ENCODE peak calls at places on chromosomes 11 and 22, in nine cellular contexts. Y, E, N, M, F, V, L, P and H are unnamed samples.

GRCh38 chr11:3885855-3886254 is 30.4 kb downstream of the STIM1 start:
- DNase-seq in Y (no peak), E (peak), N (no peak), M (no peak), F (no peak), V (no peak), L (no peak), P (peak), H (no peak)

GRCh38 chr11:8209208-8209807 is 40.5 kb upstream of the RIC3 start:
- DNase-seq in Y (peak), E (no peak), N (no peak), M (peak), F (no peak), V (peak), L (peak), P (no peak), H (no peak)

GRCh38 chr11:79076526-79077115 is 364.2 kb downstream of the TENM4 start:
- DNase-seq in Y (peak), E (no peak), N (peak), M (peak), F (no peak), V (peak), L (no peak), P (no peak), H (no peak)

GRCh38 chr22:44549021-44549420 is 51.0 kb upstream of the RTL6 start:
- DNase-seq in Y (no peak), E (no peak), N (no peak), M (no peak), F (no peak), V (no peak), L (no peak), P (no peak), H (no peak)

GRCh38 chr22:39478461-39478860 is 21.6 kb downstream of the MGAT3 start:
- DNase-seq in Y (no peak), E (peak), N (no peak), M (peak), F (no peak), V (no peak), L (no peak), P (no peak), H (no peak)

GRCh38 chr22:17606472-17606871 is 22.1 kb downstream of the ATP6V1E1 start:
- DNase-seq in Y (no peak), E (no peak), N (peak), M (no peak), F (no peak), V (no peak), L (no peak), P (peak), H (no peak)

GRCh38 chr11:111541209-111542061 is 915 bp downstream of the LAYN start:
- DNase-seq in Y (peak), E (no peak), N (peak), M (peak), F (peak), V (peak), L (no peak), P (peak), H (peak)

GRCh38 chr11:2772544-2773031 is 72.8 kb upstream of the KCNQ1OT1 start:
- DNase-seq in Y (peak), E (no peak), N (peak), M (peak), F (peak), V (no peak), L (no peak), P (peak), H (peak)

GRCh38 chr22:42757475-42757874 is 36.8 kb upstream of the A4GALT start:
- DNase-seq in Y (no peak), E (no peak), N (peak), M (no peak), F (no peak), V (peak), L (no peak), P (peak), H (no peak)

GRCh38 chr22:50576070-50576469 is 2.2 kb downstream of the CPT1B start:
- DNase-seq in Y (no peak), E (peak), N (peak), M (peak), F (no peak), V (no peak), L (no peak), P (peak), H (no peak)

GRCh38 chr11:457071-457760 is 7.1 kb downstream of the PTDSS2 start:
- DNase-seq in Y (no peak), E (no peak), N (no peak), M (no peak), F (no peak), V (no peak), L (no peak), P (no peak), H (no peak)

GRCh38 chr11:43987384-43988039 is 45.1 kb downstream of the C11orf96 start:
- DNase-seq in Y (peak), E (no peak), N (peak), M (no peak), F (peak), V (no peak), L (no peak), P (peak), H (no peak)

GRCh38 chr11:119727523-119728081 is 1.4 kb downstream of the NECTIN1 start:
- DNase-seq in Y (peak), E (no peak), N (no peak), M (peak), F (peak), V (peak), L (no peak), P (no peak), H (peak)

GRCh38 chr11:57353461-57354251 is 15.5 kb downstream of the P2RX3 start:
- DNase-seq in Y (no peak), E (no peak), N (no peak), M (no peak), F (no peak), V (no peak), L (no peak), P (no peak), H (no peak)

GRCh38 chr11:73152086-73152853 is 10.2 kb upstream of the FCHSD2 start:
- DNase-seq in Y (no peak), E (no peak), N (no peak), M (no peak), F (no peak), V (no peak), L (peak), P (no peak), H (no peak)

GRCh38 chr22:38866399-38867123 is 5.5 kb downstream of the CBX6 start:
- DNase-seq in Y (no peak), E (no peak), N (no peak), M (no peak), F (peak), V (peak), L (no peak), P (no peak), H (no peak)

GRCh38 chr22:17920145-17920605 is 104.2 kb downstream of the MICAL3 start:
- DNase-seq in Y (peak), E (no peak), N (peak), M (no peak), F (peak), V (no peak), L (no peak), P (peak), H (no peak)

GRCh38 chr11:100739636-100740035 is 52.5 kb downstream of the ARHGAP42 start:
- DNase-seq in Y (no peak), E (peak), N (peak), M (no peak), F (no peak), V (no peak), L (no peak), P (peak), H (no peak)

GRCh38 chr11:119377112-119377901 is 4.2 kb downstream of the USP2 start:
- DNase-seq in Y (no peak), E (peak), N (no peak), M (no peak), F (no peak), V (no peak), L (no peak), P (no peak), H (peak)

GRCh38 chr11:129861702-129862107 is 33.7 kb downstream of the NFRKB start:
- DNase-seq in Y (peak), E (peak), N (peak), M (no peak), F (peak), V (no peak), L (no peak), P (peak), H (no peak)

GRCh38 chr22:42364641-42365336 is 67.4 kb downstream of the NFAM1 start:
- DNase-seq in Y (no peak), E (no peak), N (peak), M (no peak), F (no peak), V (no peak), L (no peak), P (peak), H (no peak)

GRCh38 chr11:61345170-61345610 is 12.2 kb downstream of the TKFC start:
- DNase-seq in Y (no peak), E (no peak), N (no peak), M (no peak), F (peak), V (no peak), L (no peak), P (no peak), H (peak)

GRCh38 chr11:64304316-64305072 is 830 bp upstream of the ESRRA start:
- DNase-seq in Y (peak), E (peak), N (peak), M (peak), F (peak), V (peak), L (peak), P (peak), H (peak)

GRCh38 chr22:43534916-43535315 is 123.1 kb downstream of the MPPED1 start:
- DNase-seq in Y (no peak), E (no peak), N (no peak), M (no peak), F (no peak), V (no peak), L (no peak), P (no peak), H (no peak)

GRCh38 chr11:48683226-48683720 is 194.7 kb downstream of the OR4A47 start:
- DNase-seq in Y (no peak), E (no peak), N (no peak), M (no peak), F (no peak), V (no peak), L (no peak), P (no peak), H (no peak)

GRCh38 chr22:50209893-50210292 is 9.1 kb downstream of the SELENOO start:
- DNase-seq in Y (peak), E (peak), N (peak), M (peak), F (peak), V (peak), L (no peak), P (peak), H (peak)

GRCh38 chr22:41862160-41862529 is 29.2 kb downstream of the SREBF2 start:
- DNase-seq in Y (no peak), E (peak), N (peak), M (peak), F (no peak), V (peak), L (peak), P (peak), H (peak)

GRCh38 chr11:22510010-22510409 is 115.6 kb downstream of the FANCF start:
- DNase-seq in Y (no peak), E (no peak), N (no peak), M (no peak), F (no peak), V (no peak), L (no peak), P (no peak), H (no peak)

GRCh38 chr11:127493330-127493729 is 492.8 kb upstream of the KIRREL3 start:
- DNase-seq in Y (no peak), E (no peak), N (peak), M (peak), F (no peak), V (no peak), L (no peak), P (peak), H (no peak)
- TF ChIP-seq CTCF in Y (peak), E (peak), N (peak), M (peak), F (peak), V (peak), L (peak), P (peak), H (peak)

GRCh38 chr11:102266111-102266510 is 51.2 kb upstream of the BIRC3 start:
- DNase-seq in Y (no peak), E (no peak), N (no peak), M (no peak), F (no peak), V (no peak), L (no peak), P (no peak), H (no peak)

GRCh38 chr11:102268985-102269470 is 48.3 kb upstream of the BIRC3 start:
- DNase-seq in Y (no peak), E (no peak), N (no peak), M (no peak), F (no peak), V (no peak), L (no peak), P (no peak), H (no peak)

GRCh38 chr11:102267602-102268001 is 49.7 kb upstream of the BIRC3 start:
- DNase-seq in Y (peak), E (peak), N (peak), M (no peak), F (no peak), V (no peak), L (no peak), P (peak), H (no peak)

GRCh38 chr11:102269927-102270326 is 47.4 kb upstream of the BIRC3 start:
- DNase-seq in Y (no peak), E (peak), N (peak), M (no peak), F (no peak), V (no peak), L (no peak), P (peak), H (no peak)

GRCh38 chr11:102268083-102268984 is 49.0 kb upstream of the BIRC3 start:
- DNase-seq in Y (peak), E (peak), N (peak), M (no peak), F (peak), V (peak), L (peak), P (peak), H (peak)
- TF ChIP-seq CTCF in Y (peak), E (peak), N (peak), M (no peak), F (peak), V (peak), L (peak), P (peak), H (peak)

GRCh38 chr22:32717337-32718240 is 83.9 kb upstream of the TIMP3 start:
- DNase-seq in Y (no peak), E (no peak), N (no peak), M (no peak), F (no peak), V (no peak), L (no peak), P (peak), H (no peak)

GRCh38 chr22:32723632-32724031 is 77.9 kb upstream of the TIMP3 start:
- DNase-seq in Y (peak), E (no peak), N (peak), M (peak), F (peak), V (peak), L (peak), P (peak), H (peak)

GRCh38 chr22:32721328-32722180 is 80.0 kb upstream of the TIMP3 start:
- DNase-seq in Y (no peak), E (no peak), N (no peak), M (no peak), F (no peak), V (no peak), L (no peak), P (no peak), H (no peak)

GRCh38 chr22:32722441-32722840 is 79.1 kb upstream of the TIMP3 start:
- DNase-seq in Y (no peak), E (no peak), N (no peak), M (no peak), F (no peak), V (no peak), L (no peak), P (no peak), H (no peak)

DNA sequence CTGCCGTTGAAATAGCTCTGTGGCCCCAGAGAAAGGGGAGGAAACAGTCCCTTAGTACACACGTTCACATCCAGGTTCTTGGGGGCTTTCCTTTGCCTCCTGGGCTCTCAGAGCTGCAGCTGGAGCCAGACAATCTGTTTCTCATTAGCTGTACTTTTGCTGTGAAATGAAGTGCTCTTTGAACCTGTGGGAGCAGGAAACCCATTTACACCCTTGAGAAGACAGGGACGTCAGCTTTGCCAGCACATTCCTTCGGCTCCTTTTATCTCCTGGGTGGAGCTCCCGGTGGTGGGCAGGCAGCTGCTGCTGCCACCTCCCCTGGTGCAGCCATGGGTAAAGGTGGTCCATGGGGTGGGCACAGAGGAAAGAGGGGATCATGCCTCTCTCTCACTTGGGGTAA is 80.6 kb upstream of the TIMP3 start:
- DNase-seq in Y (no peak), E (no peak), N (peak), M (no peak), F (no peak), V (no peak), L (no peak), P (peak), H (no peak)
- TF ChIP-seq CTCF in Y (no peak), E (no peak), N (no peak), M (no peak), F (no peak), V (no peak), L (no peak), P (no peak), H (no peak)

DNA sequence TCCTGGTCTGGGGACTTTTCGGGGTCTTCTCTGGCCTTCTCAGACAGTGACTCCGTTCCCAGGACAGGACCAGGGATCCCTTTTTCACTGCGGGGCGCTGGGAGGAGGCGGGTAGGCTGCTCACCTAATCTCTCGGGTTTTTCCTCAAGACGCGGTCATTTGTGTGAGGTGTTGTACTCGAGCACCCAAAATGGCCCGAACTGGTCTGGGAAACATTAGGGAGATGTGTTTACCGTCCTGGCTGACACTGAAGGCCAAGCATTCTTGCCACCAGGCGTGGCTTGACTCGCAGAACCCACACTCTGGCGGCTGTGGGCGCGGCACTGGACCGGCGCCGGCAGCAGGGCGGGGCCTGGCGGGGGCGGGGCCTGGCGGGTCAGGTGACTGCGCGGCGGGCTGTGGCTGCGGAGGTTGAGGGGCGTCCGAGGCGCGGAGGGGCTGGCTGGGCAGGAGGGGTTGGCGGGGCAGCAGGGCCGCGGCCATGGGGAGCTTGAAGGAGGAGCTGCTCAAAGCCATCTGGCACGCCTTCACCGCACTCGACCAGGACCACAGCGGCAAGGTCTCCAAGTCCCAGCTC is at the start of gene SWAP70:
- DNase-seq in Y (peak), E (peak), N (peak), M (peak), F (peak), V (peak), L (peak), P (peak), H (peak)
- TF ChIP-seq CTCF in Y (peak), E (no peak), N (peak), M (no peak), F (peak), V (no peak), L (no peak), P (peak), H (no peak)

GRCh38 chr22:19432092-19432844 is at the start of gene MRPL40:
- DNase-seq in Y (peak), E (peak), N (peak), M (peak), F (peak), V (peak), L (peak), P (peak), H (peak)
- TF ChIP-seq CTCF in Y (no peak), E (no peak), N (no peak), M (no peak), F (peak), V (no peak), L (no peak), P (no peak), H (no peak)

DNA sequence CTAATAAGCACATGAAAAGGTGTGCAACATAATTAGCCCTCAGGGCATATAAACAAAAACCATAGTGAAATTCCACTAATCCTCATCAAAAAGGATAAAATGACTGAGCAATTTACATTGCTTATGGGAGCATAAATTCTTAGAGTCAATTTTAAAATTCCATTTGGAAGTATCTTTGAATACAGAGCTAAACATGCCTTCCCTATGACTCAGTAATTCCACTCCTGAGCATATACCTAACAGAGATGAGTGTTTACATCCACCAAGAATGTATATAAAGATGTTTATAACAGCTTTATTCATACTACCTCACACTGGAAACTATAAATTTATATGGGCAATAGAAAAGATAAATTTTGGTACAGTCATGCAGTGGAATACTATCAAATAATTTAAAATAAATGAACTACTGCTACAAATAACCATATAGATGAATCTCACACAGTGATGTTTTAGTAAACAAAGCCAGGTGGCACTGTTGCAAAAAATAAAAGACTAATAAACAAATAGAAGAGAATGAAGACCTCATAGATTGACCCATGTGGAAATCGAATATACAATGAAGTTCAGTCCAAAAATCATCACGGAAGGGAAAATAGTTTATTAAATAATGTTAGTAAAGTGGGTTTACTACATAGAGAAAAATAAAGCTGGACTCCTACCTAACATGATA is 8.2 kb upstream of the OR2D2 start:
- DNase-seq in Y (no peak), E (no peak), N (peak), M (no peak), F (no peak), V (no peak), L (no peak), P (no peak), H (no peak)
- TF ChIP-seq CTCF in Y (no peak), E (peak), N (no peak), M (no peak), F (no peak), V (no peak), L (peak), P (no peak), H (no peak)